ENCODE peak calls at places on chromosome 18, in eight cellular contexts. W is ELR, F is SHP77, Y is upper lobe of right lung, E is Peyer's patch, H is mucosa of gallbladder, G is A549, Q is HFFc6. O is an unnamed sample.

GRCh38 chr18:7336616-7337015 is 105.7 kb downstream of the LRRC30 start:
- DNase-seq in Y (no peak), E (no peak), G (no peak), F (no peak), W (no peak), H (no peak), Q (no peak), O (no peak)

GRCh38 chr18:66872277-66872676 is 268.4 kb upstream of the CDH19 start:
- DNase-seq in Q (no peak), F (peak), W (peak), G (peak), Y (no peak), E (no peak), H (no peak), O (no peak)

GRCh38 chr18:74389161-74389927 is 67.8 kb downstream of the DIPK1C start:
- DNase-seq in Q (no peak), H (no peak), F (no peak), G (no peak), W (no peak), E (peak), Y (no peak), O (no peak)

GRCh38 chr18:60053747-60054304 is 154.0 kb downstream of the PMAIP1 start:
- DNase-seq in E (peak), Q (peak), W (peak), Y (no peak), F (peak), H (peak), G (peak), O (no peak)

GRCh38 chr18:64011513-64011912 is 41.6 kb downstream of the SERPINB8 start:
- DNase-seq in Q (no peak), W (no peak), Y (no peak), F (no peak), H (no peak), G (no peak), E (no peak), O (no peak)

GRCh38 chr18:79476031-79476917 is 80.5 kb downstream of the NFATC1 start:
- DNase-seq in Y (no peak), W (no peak), Q (no peak), E (no peak), F (no peak), H (no peak), G (no peak), O (no peak)

GRCh38 chr18:59665057-59666007 is 31.9 kb downstream of the CCBE1 start:
- DNase-seq in F (no peak), Y (no peak), Q (no peak), W (no peak), E (no peak), G (no peak), H (no peak), O (no peak)

GRCh38 chr18:25561923-25562322 is 210.0 kb upstream of the ZNF521 start:
- DNase-seq in H (no peak), F (peak), W (peak), Y (no peak), Q (peak), G (peak), E (no peak), O (no peak)

GRCh38 chr18:49638209-49638785 is 76.4 kb downstream of the LIPG start:
- DNase-seq in Q (no peak), G (no peak), F (no peak), W (no peak), H (no peak), E (peak), Y (no peak), O (no peak)

GRCh38 chr18:23936371-23936958 is 78.1 kb upstream of the TTC39C start:
- DNase-seq in Q (no peak), W (peak), E (no peak), Y (no peak), H (no peak), F (no peak), G (no peak), O (no peak)

GRCh38 chr18:14026199-14026598 is 106.0 kb downstream of the ZNF519 start:
- DNase-seq in W (no peak), Y (no peak), G (no peak), H (no peak), Q (no peak), E (no peak), F (no peak), O (no peak)

GRCh38 chr18:63213331-63213900 is 106.2 kb downstream of the BCL2 start:
- DNase-seq in Y (no peak), Q (no peak), W (no peak), G (no peak), F (no peak), H (no peak), E (no peak), O (no peak)

GRCh38 chr18:21672868-21673267 is 31.7 kb downstream of the ABHD3 start:
- DNase-seq in E (peak), W (peak), G (peak), H (peak), Y (no peak), Q (no peak), F (no peak), O (no peak)

GRCh38 chr18:7459851-7460774 is 107.0 kb upstream of the PTPRM start:
- DNase-seq in F (no peak), H (no peak), G (no peak), W (no peak), E (no peak), Q (no peak), Y (no peak), O (no peak)

O was measured in ovary.